ENCODE peak calls at places on chromosome 14, in six cellular contexts. Y, J, Z, D, A and U are unnamed samples.

GRCh38 chr14:80055912-80056801 is 155.1 kb downstream of the DIO2 start:
- DNase-seq in Y (peak), J (peak), Z (peak), D (peak), A (no peak), U (no peak)

GRCh38 chr14:106694638-106695393 is 1168.4 kb downstream of the TMEM121 start:
- DNase-seq in Y (no peak), J (no peak), Z (no peak), D (no peak), A (no peak), U (no peak)

GRCh38 chr14:49951946-49952345 is 59.1 kb downstream of the ARF6 start:
- DNase-seq in Y (no peak), J (no peak), Z (no peak), D (no peak), A (no peak), U (no peak)

GRCh38 chr14:75307700-75308379 is 29.2 kb downstream of the FOS start:
- DNase-seq in Y (peak), J (peak), Z (peak), D (peak), A (peak), U (peak)

GRCh38 chr14:49408187-49408963 is 177.8 kb downstream of the RPS29 start:
- DNase-seq in Y (no peak), J (peak), Z (no peak), D (no peak), A (no peak), U (no peak)

GRCh38 chr14:22982477-22983245 is at the start of gene AJUBA:
- DNase-seq in Y (peak), J (peak), Z (peak), D (peak), A (peak), U (peak)

GRCh38 chr14:68726093-68726695 is 66.7 kb downstream of the ZFP36L1 start:
- DNase-seq in Y (no peak), J (no peak), Z (no peak), D (no peak), A (no peak), U (no peak)

GRCh38 chr14:71541973-71542730 is 390.1 kb upstream of the RGS6 start:
- DNase-seq in Y (no peak), J (no peak), Z (no peak), D (no peak), A (no peak), U (no peak)

GRCh38 chr14:34522496-34522895 is 17.0 kb downstream of the EAPP start:
- DNase-seq in Y (no peak), J (no peak), Z (no peak), D (no peak), A (no peak), U (no peak)

GRCh38 chr14:103067231-103067954 is 10.0 kb upstream of the CDC42BPB start:
- DNase-seq in Y (no peak), J (peak), Z (no peak), D (peak), A (peak), U (no peak)

GRCh38 chr14:68249534-68250517 is 430.2 kb downstream of the RAD51B start:
- DNase-seq in Y (no peak), J (peak), Z (no peak), D (no peak), A (peak), U (no peak)

GRCh38 chr14:94038921-94039629 is 12.9 kb downstream of the OTUB2 start:
- DNase-seq in Y (no peak), J (no peak), Z (no peak), D (no peak), A (no peak), U (no peak)

GRCh38 chr14:85572845-85573244 is 42.9 kb downstream of the FLRT2 start:
- DNase-seq in Y (no peak), J (peak), Z (no peak), D (no peak), A (no peak), U (no peak)

GRCh38 chr14:85731198-85731597 is 201.3 kb downstream of the FLRT2 start:
- DNase-seq in Y (no peak), J (peak), Z (no peak), D (peak), A (no peak), U (no peak)

GRCh38 chr14:102779574-102780315 is 2.5 kb downstream of the TRAF3 start:
- DNase-seq in Y (no peak), J (peak), Z (no peak), D (no peak), A (no peak), U (no peak)

GRCh38 chr14:74242055-74243042 is 3.1 kb downstream of the VSX2 start:
- DNase-seq in Y (no peak), J (no peak), Z (no peak), D (no peak), A (no peak), U (no peak)

GRCh38 chr14:74589291-74589879 is 22.7 kb downstream of the LTBP2 start:
- DNase-seq in Y (no peak), J (no peak), Z (no peak), D (no peak), A (no peak), U (no peak)

GRCh38 chr14:35374273-35374681 is 30.3 kb downstream of the NFKBIA start:
- DNase-seq in Y (no peak), J (peak), Z (peak), D (peak), A (peak), U (no peak)

GRCh38 chr14:23248601-23249000 is 10.9 kb downstream of the RNF212B start:
- DNase-seq in Y (no peak), J (no peak), Z (no peak), D (no peak), A (no peak), U (no peak)

GRCh38 chr14:80498533-80498932 is 287.2 kb upstream of the DIO2 start:
- DNase-seq in Y (no peak), J (no peak), Z (no peak), D (no peak), A (no peak), U (no peak)

GRCh38 chr14:99946652-99947489 is 118.4 kb upstream of the EVL start:
- DNase-seq in Y (no peak), J (peak), Z (no peak), D (no peak), A (no peak), U (no peak)

GRCh38 chr14:58098507-58098906 is 53.5 kb downstream of the ARMH4 start:
- DNase-seq in Y (no peak), J (no peak), Z (no peak), D (peak), A (no peak), U (no peak)

GRCh38 chr14:48052973-48053372 is 377.6 kb upstream of the MDGA2 start:
- DNase-seq in Y (no peak), J (no peak), Z (no peak), D (no peak), A (no peak), U (no peak)

GRCh38 chr14:103056322-103057027 is 874 bp downstream of the CDC42BPB start:
- DNase-seq in Y (no peak), J (peak), Z (peak), D (peak), A (no peak), U (no peak)

GRCh38 chr14:50947446-50947845 is 3.2 kb upstream of the PYGL start:
- DNase-seq in Y (no peak), J (no peak), Z (no peak), D (no peak), A (no peak), U (no peak)

GRCh38 chr14:53022593-53022992 is 71.7 kb upstream of the FERMT2 start:
- DNase-seq in Y (no peak), J (no peak), Z (no peak), D (no peak), A (no peak), U (no peak)

GRCh38 chr14:81268016-81268416 is 47.3 kb upstream of the GTF2A1 start:
- DNase-seq in Y (no peak), J (no peak), Z (no peak), D (no peak), A (no peak), U (no peak)

GRCh38 chr14:91293281-91293680 is 48.8 kb upstream of the GPR68 start:
- DNase-seq in Y (no peak), J (no peak), Z (no peak), D (no peak), A (no peak), U (no peak)

GRCh38 chr14:59360923-59361794 is 104.0 kb downstream of the GPR135 start:
- DNase-seq in Y (peak), J (peak), Z (peak), D (peak), A (peak), U (no peak)

GRCh38 chr14:21455592-21455911 is 371 bp downstream of the CHD8 start:
- DNase-seq in Y (no peak), J (peak), Z (no peak), D (no peak), A (no peak), U (no peak)

GRCh38 chr14:90443161-90444076 is 46.6 kb downstream of the CALM1 start:
- DNase-seq in Y (no peak), J (no peak), Z (no peak), D (no peak), A (no peak), U (no peak)

GRCh38 chr14:51674294-51675002 is 22.7 kb downstream of the FRMD6 start:
- DNase-seq in Y (no peak), J (peak), Z (no peak), D (no peak), A (peak), U (no peak)

GRCh38 chr14:89906000-89906399 is 48.5 kb downstream of the EFCAB11 start:
- DNase-seq in Y (no peak), J (no peak), Z (no peak), D (no peak), A (no peak), U (no peak)

GRCh38 chr14:63938198-63939005 is 85.6 kb downstream of the SYNE2 start:
- DNase-seq in Y (no peak), J (peak), Z (no peak), D (no peak), A (no peak), U (no peak)

GRCh38 chr14:55440385-55440784 is at the start of gene TBPL2:
- DNase-seq in Y (no peak), J (peak), Z (no peak), D (no peak), A (no peak), U (no peak)

GRCh38 chr14:54206477-54206876 is 190.3 kb upstream of the CDKN3 start:
- DNase-seq in Y (no peak), J (peak), Z (no peak), D (no peak), A (no peak), U (no peak)

GRCh38 chr14:34036319-34036761 is 85.5 kb upstream of the EGLN3 start:
- DNase-seq in Y (no peak), J (peak), Z (no peak), D (no peak), A (no peak), U (no peak)

GRCh38 chr14:58362798-58363412 is 32.8 kb upstream of the TOMM20L start:
- DNase-seq in Y (no peak), J (peak), Z (no peak), D (no peak), A (peak), U (no peak)

GRCh38 chr14:95319312-95320075 is at the start of gene CLMN:
- DNase-seq in Y (no peak), J (peak), Z (no peak), D (peak), A (peak), U (no peak)

GRCh38 chr14:58238252-58239247 is 6.1 kb upstream of the PSMA3 start:
- DNase-seq in Y (no peak), J (peak), Z (no peak), D (no peak), A (no peak), U (no peak)

DNA sequence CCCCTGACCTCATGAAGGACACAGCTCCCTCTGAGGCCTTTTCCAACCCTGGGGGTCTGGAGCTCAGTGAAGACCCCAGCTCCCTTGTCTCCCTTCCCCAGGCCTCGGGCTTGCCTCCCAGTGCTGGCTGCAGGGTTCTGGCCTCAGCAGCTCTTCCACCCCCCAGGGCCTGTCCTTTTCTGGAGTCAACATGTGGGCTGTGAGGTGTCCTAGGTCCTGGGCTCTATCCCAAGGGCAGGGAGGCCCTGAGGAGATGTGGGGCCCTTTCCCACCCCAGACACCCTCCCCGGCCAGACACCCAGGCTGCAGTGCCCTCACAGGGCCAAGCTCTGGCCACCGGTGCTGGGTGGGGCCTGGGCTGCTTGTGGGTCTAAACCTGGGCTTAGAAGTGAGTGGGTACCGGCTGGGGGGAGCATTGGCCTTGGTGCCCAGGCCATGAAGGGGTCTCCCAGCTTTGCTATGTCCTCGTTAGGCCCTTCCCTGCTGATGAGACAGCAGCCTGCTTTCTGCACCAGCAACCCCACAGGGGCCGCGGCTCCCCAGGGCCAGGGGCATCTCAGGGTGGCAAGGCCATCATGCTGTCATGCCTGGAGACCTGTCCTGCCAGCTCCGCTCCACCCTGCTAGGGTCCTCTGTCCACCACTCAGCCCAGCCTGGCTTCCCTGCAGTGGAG is 2.7 kb upstream of the CRIP2 start:
- DNase-seq in Y (no peak), J (no peak), Z (peak), D (no peak), A (no peak), U (no peak)
- H3K27ac ChIP-seq in Y (no peak), J (peak), Z (peak), D (peak), A (peak), U (peak)

GRCh38 chr14:37048666-37049071 is 123.7 kb downstream of the SLC25A21 start:
- DNase-seq in Y (no peak), J (no peak), Z (no peak), D (no peak), A (no peak), U (no peak)
- H3K27ac ChIP-seq in Y (no peak), J (no peak), Z (no peak), D (no peak), A (no peak), U (no peak)

DNA sequence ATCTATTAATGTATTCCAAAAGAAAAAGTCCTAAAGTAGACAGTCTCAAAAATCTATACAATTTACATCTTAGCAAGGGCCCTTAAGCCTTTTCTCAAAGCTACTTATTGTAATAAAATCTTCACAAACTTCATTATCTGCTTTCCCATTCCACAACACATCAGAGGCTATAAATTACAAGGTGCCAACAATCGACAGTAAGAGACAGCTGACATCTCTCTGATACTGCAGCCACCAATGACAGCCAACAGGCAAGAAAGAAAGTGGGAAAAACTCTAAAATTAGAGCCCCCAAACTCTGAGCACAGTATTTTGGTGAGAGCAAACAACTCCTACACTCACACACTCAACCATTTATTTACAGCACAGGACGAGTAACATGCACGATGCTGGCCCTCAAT is 2.2 kb downstream of the ANGEL1 start:
- DNase-seq in Y (no peak), J (no peak), Z (no peak), D (no peak), A (no peak), U (no peak)
- H3K27ac ChIP-seq in Y (peak), J (no peak), Z (peak), D (no peak), A (no peak), U (no peak)

GRCh38 chr14:60632777-60633176 is 16.5 kb downstream of the SIX1 start:
- DNase-seq in Y (no peak), J (no peak), Z (no peak), D (no peak), A (no peak), U (no peak)

GRCh38 chr14:60632257-60632656 is 17.0 kb downstream of the SIX1 start:
- DNase-seq in Y (no peak), J (no peak), Z (no peak), D (no peak), A (no peak), U (no peak)

GRCh38 chr14:60637138-60637489 is 12.2 kb downstream of the SIX1 start:
- DNase-seq in Y (no peak), J (no peak), Z (no peak), D (no peak), A (no peak), U (no peak)

GRCh38 chr14:60631842-60632241 is 17.4 kb downstream of the SIX1 start:
- DNase-seq in Y (no peak), J (no peak), Z (no peak), D (no peak), A (no peak), U (no peak)

DNA sequence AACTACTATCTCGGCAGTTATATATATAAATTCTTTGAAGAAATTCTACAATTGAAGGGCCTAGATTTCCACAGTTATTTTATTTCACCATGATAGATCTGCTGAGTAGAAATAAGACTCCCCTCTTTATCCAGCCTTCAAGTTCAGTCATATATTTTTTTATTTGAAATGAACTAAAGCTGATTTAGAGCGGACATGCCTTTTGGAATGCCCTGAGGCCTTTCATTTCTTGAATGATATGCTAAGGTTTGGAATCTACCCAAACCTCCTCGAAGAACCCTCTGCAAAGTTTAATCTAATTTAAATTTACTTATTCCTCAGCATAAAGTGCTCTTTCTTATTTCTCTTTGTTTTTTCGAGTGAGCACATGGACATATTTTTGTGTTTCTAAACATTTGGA is 15.1 kb downstream of the SIX1 start:
- DNase-seq in Y (no peak), J (no peak), Z (no peak), D (no peak), A (no peak), U (no peak)
- H3K27ac ChIP-seq in Y (no peak), J (no peak), Z (no peak), D (no peak), A (no peak), U (no peak)